ENCODE peak calls at places on chromosomes 5 and 9, in four cellular contexts. O is lower lobe of right lung, B is transverse colon, V is HTR-8/SVneo. Y is an unnamed sample.

GRCh38 chr5:180209137-180209581 is at the start of gene RASGEF1C:
- DNase-seq in O (peak), B (peak), V (peak), Y (peak)

GRCh38 chr5:139004374-139005307 is 129.5 kb upstream of the LRRTM2 start:
- DNase-seq in O (no peak), B (no peak), V (no peak), Y (no peak)

GRCh38 chr9:110015759-110016158 is 192.2 kb downstream of the C9orf152 start:
- DNase-seq in O (no peak), B (no peak), V (peak), Y (no peak)

GRCh38 chr9:14924821-14925220 is 14.6 kb upstream of the FREM1 start:
- DNase-seq in O (no peak), B (no peak), V (peak), Y (no peak)

GRCh38 chr9:69097053-69097452 is 61.5 kb downstream of the FXN start:
- DNase-seq in O (no peak), B (no peak), V (peak), Y (no peak)

GRCh38 chr9:19787672-19788071 is 1.2 kb downstream of the SLC24A2 start:
- DNase-seq in O (no peak), B (no peak), V (no peak), Y (no peak)

GRCh38 chr9:34599546-34599945 is 10.0 kb upstream of the CNTFR start:
- DNase-seq in O (no peak), B (no peak), V (no peak), Y (no peak)

GRCh38 chr9:16315720-16316119 is 554.8 kb downstream of the BNC2 start:
- DNase-seq in O (no peak), B (no peak), V (no peak), Y (no peak)

GRCh38 chr9:33329117-33329563 is 38.8 kb downstream of the NFX1 start:
- DNase-seq in O (no peak), B (peak), V (peak), Y (no peak)

GRCh38 chr5:113216545-113216944 is 218.2 kb downstream of the TSSK1B start:
- DNase-seq in O (no peak), B (no peak), V (no peak), Y (no peak)

GRCh38 chr5:125311743-125312142 is 565.3 kb upstream of the ZNF608 start:
- DNase-seq in O (no peak), B (no peak), V (peak), Y (no peak)

GRCh38 chr5:160001051-160001450 is 7.9 kb upstream of the TTC1 start:
- DNase-seq in O (no peak), B (no peak), V (no peak), Y (no peak)

GRCh38 chr9:76027426-76027825 is 137.0 kb downstream of the PCSK5 start:
- DNase-seq in O (no peak), B (no peak), V (no peak), Y (no peak)

GRCh38 chr9:112046181-112046580 is 128.9 kb downstream of the SUSD1 start:
- DNase-seq in O (no peak), B (no peak), V (no peak), Y (no peak)

GRCh38 chr9:75054373-75055001 is 26.4 kb upstream of the CARNMT1 start:
- DNase-seq in O (no peak), B (no peak), V (no peak), Y (no peak)

GRCh38 chr9:137975936-137976565 is 98.5 kb downstream of the CACNA1B start:
- DNase-seq in O (peak), B (no peak), V (no peak), Y (no peak)

GRCh38 chr9:85994191-85994590 is 53.2 kb downstream of the NAA35 start:
- DNase-seq in O (no peak), B (no peak), V (no peak), Y (no peak)

GRCh38 chr9:95515272-95516113 is 1.3 kb downstream of the PTCH1 start:
- DNase-seq in O (no peak), B (peak), V (no peak), Y (peak)

GRCh38 chr5:74581988-74582365 is 58.6 kb downstream of the ENC1 start:
- DNase-seq in O (no peak), B (peak), V (no peak), Y (no peak)

GRCh38 chr9:121955649-121956048 is 137.5 kb downstream of the TTLL11 start:
- DNase-seq in O (no peak), B (no peak), V (no peak), Y (no peak)

GRCh38 chr5:102753889-102754498 is 1.1 kb upstream of the PAM start:
- DNase-seq in O (no peak), B (no peak), V (no peak), Y (no peak)

GRCh38 chr9:5553211-5553610 is 42.9 kb downstream of the PDCD1LG2 start:
- DNase-seq in O (no peak), B (no peak), V (no peak), Y (no peak)

GRCh38 chr5:109987970-109988369 is 298.2 kb downstream of the MAN2A1 start:
- DNase-seq in O (no peak), B (no peak), V (no peak), Y (no peak)

GRCh38 chr5:1330847-1331831 is 13.8 kb downstream of the CLPTM1L start:
- DNase-seq in O (no peak), B (peak), V (no peak), Y (no peak)

GRCh38 chr5:5598547-5599113 is 176.2 kb downstream of the ICE1 start:
- DNase-seq in O (no peak), B (no peak), V (no peak), Y (no peak)

GRCh38 chr9:113566712-113567071 is 103.2 kb downstream of the RGS3 start:
- DNase-seq in O (peak), B (no peak), V (no peak), Y (no peak)

GRCh38 chr9:135144581-135145108 is 57.2 kb downstream of the OLFM1 start:
- DNase-seq in O (no peak), B (no peak), V (no peak), Y (peak)

GRCh38 chr9:19310246-19310645 is 69.8 kb downstream of the RPS6 start:
- DNase-seq in O (no peak), B (no peak), V (no peak), Y (no peak)

GRCh38 chr5:147481376-147481775 is 28.5 kb downstream of the DPYSL3 start:
- DNase-seq in O (no peak), B (no peak), V (no peak), Y (no peak)

GRCh38 chr5:159923008-159923407 is 6.7 kb downstream of the ADRA1B start:
- DNase-seq in O (no peak), B (no peak), V (no peak), Y (no peak)

GRCh38 chr9:89657765-89658164 is 53.0 kb downstream of the GADD45G start:
- DNase-seq in O (no peak), B (no peak), V (no peak), Y (no peak)

GRCh38 chr5:89282038-89282831 is 399.3 kb upstream of the MEF2C start:
- DNase-seq in O (no peak), B (no peak), V (no peak), Y (no peak)

GRCh38 chr5:95285406-95285761 is 490 bp upstream of the MCTP1 start:
- DNase-seq in O (no peak), B (no peak), V (peak), Y (no peak)

GRCh38 chr5:171966270-171966669 is 40.2 kb downstream of the FBXW11 start:
- DNase-seq in O (no peak), B (no peak), V (no peak), Y (no peak)

GRCh38 chr5:150069619-150070276 is 16.6 kb downstream of the CSF1R start:
- DNase-seq in O (no peak), B (no peak), V (no peak), Y (no peak)